ENCODE peak calls at places on chromosome 6, in ten cellular contexts. F is pancreas, S is GM12865, U is fibroblast of pulmonary artery, V is PC-9, J is thoracic aorta, P is brain microvascular endothelial cell, O is fibroblast of the aortic adventitia, H is IMR-90, Z is astrocyte. M is an unnamed sample.

GRCh38 chr6:158004696-158005095 is 23.0 kb downstream of the SYNJ2 start:
- DNase-seq in F (no peak), S (no peak), U (no peak), V (no peak), J (no peak), P (no peak), O (no peak), H (no peak), Z (no peak), M (no peak)

GRCh38 chr6:169751242-169752073 is at the start of the genes DYNLT2 and ERMARD:
- DNase-seq in F (peak), S (peak), U (peak), V (peak), J (peak), P (peak), O (peak), H (peak), Z (peak), M (peak)

GRCh38 chr6:12261502-12261901 is 28.7 kb upstream of the EDN1 start:
- DNase-seq in F (no peak), S (peak), U (no peak), V (no peak), J (no peak), P (no peak), O (no peak), H (no peak), Z (no peak), M (peak)

GRCh38 chr6:135739288-135739687 is 112.2 kb upstream of the PDE7B start:
- DNase-seq in F (no peak), S (no peak), U (peak), V (peak), J (no peak), P (peak), O (peak), H (peak), Z (peak), M (no peak)

GRCh38 chr6:25014806-25015560 is 79.2 kb upstream of the RIPOR2 start:
- DNase-seq in F (no peak), S (peak), U (peak), V (no peak), J (no peak), P (peak), O (peak), H (peak), Z (peak), M (no peak)

GRCh38 chr6:90062667-90063066 is 168.4 kb downstream of the GJA10 start:
- DNase-seq in F (no peak), S (no peak), U (no peak), V (no peak), J (no peak), P (no peak), O (no peak), H (no peak), Z (no peak), M (no peak)

GRCh38 chr6:111572216-111572706 is 33.4 kb downstream of the TRAF3IP2 start:
- DNase-seq in F (no peak), S (no peak), U (no peak), V (no peak), J (no peak), P (no peak), O (no peak), H (no peak), Z (no peak), M (no peak)

GRCh38 chr6:168083142-168083885 is 4.3 kb upstream of the FRMD1 start:
- DNase-seq in F (no peak), S (no peak), U (no peak), V (no peak), J (no peak), P (no peak), O (no peak), H (no peak), Z (no peak), M (no peak)

GRCh38 chr6:50113114-50113857 is 63.6 kb upstream of the DEFB112 start:
- DNase-seq in F (no peak), S (no peak), U (no peak), V (no peak), J (no peak), P (no peak), O (no peak), H (no peak), Z (no peak), M (no peak)

GRCh38 chr6:37115236-37115894 is 54.6 kb upstream of the PIM1 start:
- DNase-seq in F (no peak), S (no peak), U (no peak), V (no peak), J (no peak), P (no peak), O (peak), H (peak), Z (no peak), M (peak)
- TF ChIP-seq CTCF in F (no peak), S (no peak), U (no peak), V (no peak), J (no peak), P (no peak), O (no peak), H (no peak), Z (no peak), M (no peak)

GRCh38 chr6:27836783-27837635 is 75.2 kb downstream of the OR2B2 start:
- DNase-seq in F (peak), S (peak), U (peak), V (no peak), J (no peak), P (peak), O (peak), H (peak), Z (peak), M (peak)

GRCh38 chr6:27837636-27838512 is 74.3 kb downstream of the OR2B2 start:
- DNase-seq in F (peak), S (peak), U (peak), V (peak), J (peak), P (peak), O (peak), H (peak), Z (peak), M (peak)

GRCh38 chr6:27839303-27840081 is 72.7 kb downstream of the OR2B2 start:
- DNase-seq in F (peak), S (peak), U (peak), V (no peak), J (no peak), P (peak), O (peak), H (peak), Z (peak), M (peak)

GRCh38 chr6:27836080-27836782 is 76.0 kb downstream of the OR2B2 start:
- DNase-seq in F (no peak), S (no peak), U (no peak), V (no peak), J (no peak), P (no peak), O (no peak), H (no peak), Z (no peak), M (no peak)

DNA sequence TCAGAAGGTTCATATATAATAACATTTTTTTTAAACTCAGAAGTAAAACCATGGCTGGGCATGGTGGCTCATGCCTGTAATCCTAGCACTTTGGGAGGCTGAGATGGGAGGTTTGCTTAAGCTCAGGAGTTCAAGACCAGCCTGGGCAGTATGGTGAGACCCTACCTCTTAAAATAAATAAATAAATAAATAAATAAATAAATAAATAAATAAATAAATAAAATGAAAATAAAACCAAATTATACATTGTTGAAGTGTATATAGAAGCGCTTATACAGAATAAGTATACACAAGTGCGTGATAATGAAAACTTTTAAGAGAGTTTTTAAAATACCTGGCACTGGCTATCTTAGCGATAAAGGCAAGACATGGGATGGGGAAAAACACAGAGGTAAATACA is 71.6 kb downstream of the OR2B2 start:
- DNase-seq in F (no peak), S (no peak), U (no peak), V (no peak), J (no peak), P (no peak), O (no peak), H (no peak), Z (no peak), M (no peak)
- H3K4me3 ChIP-seq in F (no peak), S (peak), U (no peak), V (no peak), J (no peak), P (no peak), O (no peak), H (no peak), Z (no peak), M (no peak)

DNA sequence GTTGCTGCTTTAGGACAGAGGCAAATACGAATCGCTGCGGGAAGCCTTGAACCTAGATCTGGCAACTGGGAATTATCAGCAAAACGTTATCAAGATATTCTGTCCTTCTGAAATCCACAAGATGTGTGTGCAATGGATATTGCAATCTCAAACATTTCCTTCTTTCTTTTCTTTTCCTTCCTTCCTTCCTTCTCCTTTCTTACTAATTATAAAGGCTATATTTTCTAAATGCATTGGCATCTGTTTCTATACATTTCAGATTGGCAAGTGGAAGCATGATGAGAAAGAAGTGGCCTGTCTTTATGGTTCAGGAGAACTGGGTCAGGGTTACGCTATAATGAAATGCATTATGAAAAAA is 2.0 kb downstream of the TAGAP start:
- DNase-seq in F (no peak), S (no peak), U (no peak), V (no peak), J (no peak), P (no peak), O (no peak), H (no peak), Z (no peak), M (no peak)
- TF ChIP-seq CTCF in F (no peak), S (no peak), U (no peak), V (peak), J (no peak), P (no peak), O (no peak), H (no peak), Z (no peak), M (no peak)

GRCh38 chr6:38944655-38945279 is 103.8 kb upstream of the GLP1R start:
- DNase-seq in F (no peak), S (no peak), U (no peak), V (no peak), J (no peak), P (no peak), O (no peak), H (no peak), Z (no peak), M (no peak)

GRCh38 chr6:38938741-38939140 is 109.8 kb upstream of the GLP1R start:
- DNase-seq in F (no peak), S (no peak), U (no peak), V (no peak), J (no peak), P (no peak), O (no peak), H (no peak), Z (no peak), M (no peak)

GRCh38 chr6:38942442-38942841 is 106.1 kb upstream of the GLP1R start:
- DNase-seq in F (no peak), S (no peak), U (no peak), V (no peak), J (no peak), P (no peak), O (no peak), H (no peak), Z (no peak), M (no peak)

GRCh38 chr6:38937839-38938613 is 110.6 kb upstream of the GLP1R start:
- DNase-seq in F (no peak), S (no peak), U (no peak), V (no peak), J (no peak), P (no peak), O (no peak), H (no peak), Z (no peak), M (no peak)

GRCh38 chr6:38943964-38944363 is 104.6 kb upstream of the GLP1R start:
- DNase-seq in F (no peak), S (no peak), U (no peak), V (no peak), J (no peak), P (no peak), O (no peak), H (no peak), Z (no peak), M (no peak)
- H3K4me3 ChIP-seq in F (no peak), S (no peak), U (no peak), V (no peak), J (no peak), P (no peak), O (no peak), H (no peak), Z (no peak), M (no peak)

DNA sequence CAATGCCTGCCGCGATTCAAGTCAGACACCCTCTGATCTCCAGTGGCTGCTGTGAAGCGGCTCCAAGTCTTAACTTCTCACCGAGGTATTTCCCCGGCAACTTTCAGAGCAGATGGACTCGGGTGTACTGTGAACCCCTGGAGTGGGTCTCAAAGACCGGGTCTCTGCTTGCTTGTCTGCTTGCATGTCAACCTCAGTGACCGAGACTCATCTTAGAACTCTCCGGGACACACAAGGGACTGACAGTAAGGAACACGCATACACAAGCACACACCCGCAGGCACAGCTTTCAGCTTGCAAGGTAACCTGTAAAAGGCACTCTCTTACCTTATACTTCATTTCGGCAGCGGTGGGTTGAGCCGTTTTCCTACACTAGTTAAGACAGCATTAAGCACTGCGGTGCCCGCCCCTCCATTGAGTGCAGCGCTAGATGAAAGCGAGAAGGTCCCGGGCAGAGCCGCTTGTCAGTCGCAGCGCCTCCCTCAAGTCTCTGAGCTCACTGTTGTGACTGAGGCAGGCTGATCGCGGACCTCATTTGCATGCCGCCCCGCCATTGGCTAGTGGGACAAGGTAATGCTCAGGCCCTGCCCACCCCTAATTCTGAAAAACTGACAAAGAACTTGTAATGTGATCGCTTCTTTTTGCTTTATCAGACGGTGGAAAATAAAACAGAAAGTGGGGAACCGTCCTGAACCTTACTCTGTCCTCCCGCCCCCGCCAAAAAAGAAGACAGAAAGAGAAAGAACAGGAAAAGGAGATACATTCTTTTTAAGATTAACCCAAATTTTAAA is at the start of gene NEDD9:
- DNase-seq in F (peak), S (peak), U (peak), V (peak), J (peak), P (peak), O (peak), H (peak), Z (peak), M (peak)
- TF ChIP-seq CTCF in F (no peak), S (no peak), U (no peak), V (no peak), J (no peak), P (no peak), O (no peak), H (no peak), Z (no peak), M (no peak)

GRCh38 chr6:44266347-44266746 is 996 bp upstream of the NFKBIE start:
- DNase-seq in F (no peak), S (peak), U (no peak), V (no peak), J (no peak), P (no peak), O (no peak), H (no peak), Z (no peak), M (no peak)

GRCh38 chr6:44269921-44270525 is at the start of gene TMEM151B:
- DNase-seq in F (no peak), S (no peak), U (no peak), V (no peak), J (no peak), P (no peak), O (no peak), H (no peak), Z (no peak), M (no peak)

GRCh38 chr6:44267252-44267651 is 1.9 kb upstream of the NFKBIE start:
- DNase-seq in F (peak), S (no peak), U (no peak), V (no peak), J (no peak), P (no peak), O (no peak), H (no peak), Z (no peak), M (no peak)

GRCh38 chr6:44269168-44269920 is 906 bp upstream of the TMEM151B start:
- DNase-seq in F (no peak), S (no peak), U (no peak), V (no peak), J (no peak), P (no peak), O (no peak), H (no peak), Z (no peak), M (no peak)

DNA sequence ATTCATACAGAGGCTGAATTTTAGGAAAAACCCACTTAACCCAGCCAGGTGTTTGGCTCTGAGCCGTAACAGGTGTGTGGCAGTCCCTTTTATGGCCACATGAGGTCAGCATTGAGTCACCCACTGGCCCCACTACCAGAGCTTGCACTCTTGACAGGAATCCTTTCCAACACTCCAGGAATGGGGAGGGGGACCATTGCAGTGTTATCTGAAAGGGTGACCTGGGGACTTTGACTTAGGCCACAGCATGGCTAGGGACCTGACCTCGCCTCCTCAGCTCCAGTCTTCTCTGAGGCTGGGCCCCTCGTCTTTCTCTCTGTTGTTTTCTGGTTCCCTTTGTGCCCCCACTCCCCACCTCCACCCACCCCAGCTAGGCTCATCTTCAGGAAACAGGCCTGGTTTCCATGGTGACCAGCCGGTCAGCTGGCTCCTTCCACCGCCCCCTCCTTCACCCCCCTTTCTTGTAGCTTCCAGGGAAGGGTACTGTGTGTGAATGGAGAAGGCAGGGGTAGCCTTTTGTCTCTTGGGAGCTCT is 2.1 kb upstream of the TMEM151B start:
- DNase-seq in F (peak), S (peak), U (peak), V (peak), J (no peak), P (peak), O (peak), H (peak), Z (no peak), M (no peak)
- H3K4me3 ChIP-seq in F (no peak), S (no peak), U (no peak), V (no peak), J (no peak), P (no peak), O (no peak), H (no peak), Z (no peak), M (no peak)

M was measured in foreskin fibroblast.